ENCODE peak calls at places on chromosomes 1 and 21, in eight cellular contexts. L, S, Y, U, T, K, X and J are unnamed samples. For H3K4me1 and H3K27me3, the result is how much of the 10 kb centered on the place peaks cover.

GRCh38 chr1:79945391-79945790 is 938.9 kb upstream of the ADGRL4 start:
- DNase-seq in L (no peak), S (no peak), Y (no peak), U (no peak), T (no peak), K (no peak), X (no peak), J (no peak)

GRCh38 chr1:47252369-47252768 is 20.3 kb upstream of the TAL1 start:
- DNase-seq in L (no peak), S (no peak), Y (no peak), U (no peak), T (no peak), K (no peak), X (no peak), J (no peak)

GRCh38 chr1:174812656-174813055 is 187.1 kb upstream of the CACYBP start:
- DNase-seq in L (peak), S (no peak), Y (no peak), U (no peak), T (no peak), K (no peak), X (no peak), J (no peak)

GRCh38 chr1:65083263-65083896 is 64.6 kb upstream of the AK4 start:
- DNase-seq in L (peak), S (no peak), Y (no peak), U (no peak), T (no peak), K (peak), X (no peak), J (no peak)

GRCh38 chr21:27580276-27580675 is 613.4 kb upstream of the ADAMTS5 start:
- DNase-seq in L (peak), S (peak), Y (no peak), U (no peak), T (no peak), K (peak), X (no peak), J (no peak)

GRCh38 chr1:234396871-234397270 is 23.6 kb downstream of the COA6 start:
- DNase-seq in L (no peak), S (no peak), Y (no peak), U (no peak), T (no peak), K (no peak), X (no peak), J (no peak)

GRCh38 chr1:246811985-246812384 is 87.8 kb downstream of the SCCPDH start:
- DNase-seq in L (no peak), S (no peak), Y (no peak), U (no peak), T (no peak), K (no peak), X (no peak), J (no peak)

GRCh38 chr1:231679109-231679508 is 52.5 kb downstream of the DISC1 start:
- DNase-seq in L (no peak), S (no peak), Y (no peak), U (no peak), T (no peak), K (no peak), X (no peak), J (no peak)

GRCh38 chr1:20074046-20074724 is 4.2 kb downstream of the PLA2G5 start:
- DNase-seq in L (no peak), S (no peak), Y (no peak), U (no peak), T (no peak), K (no peak), X (no peak), J (peak)

GRCh38 chr1:236020359-236021000 is 44.4 kb downstream of the NID1 start:
- DNase-seq in L (no peak), S (no peak), Y (no peak), U (no peak), T (no peak), K (no peak), X (no peak), J (no peak)

GRCh38 chr1:109739738-109740614 is 862 bp downstream of the GSTM3 start:
- DNase-seq in L (peak), S (peak), Y (peak), U (peak), T (peak), K (peak), X (peak), J (peak)

GRCh38 chr21:17736072-17736471 is 83.1 kb downstream of the C21orf91 start:
- DNase-seq in L (no peak), S (no peak), Y (no peak), U (no peak), T (no peak), K (no peak), X (no peak), J (no peak)

GRCh38 chr1:85342177-85342576 is 65.7 kb upstream of the BCL10 start:
- DNase-seq in L (peak), S (peak), Y (no peak), U (no peak), T (no peak), K (no peak), X (no peak), J (no peak)

GRCh38 chr1:156245451-156246232 is 2.2 kb downstream of the PAQR6 start:
- DNase-seq in L (no peak), S (peak), Y (no peak), U (no peak), T (no peak), K (no peak), X (peak), J (no peak)

GRCh38 chr1:28835237-28835650 is 23.3 kb downstream of the OPRD1 start:
- DNase-seq in L (no peak), S (no peak), Y (no peak), U (no peak), T (no peak), K (no peak), X (no peak), J (no peak)

GRCh38 chr21:32457360-32457840 is 44.9 kb downstream of the EVA1C start:
- DNase-seq in L (peak), S (no peak), Y (peak), U (peak), T (peak), K (no peak), X (no peak), J (peak)

GRCh38 chr1:110003747-110004428 is 19.3 kb downstream of the AHCYL1 start:
- DNase-seq in L (peak), S (peak), Y (no peak), U (peak), T (peak), K (peak), X (peak), J (peak)

GRCh38 chr21:33374080-33374873 is 28.9 kb upstream of the IFNGR2 start:
- DNase-seq in L (peak), S (peak), Y (no peak), U (peak), T (peak), K (peak), X (peak), J (no peak)

GRCh38 chr1:230868736-230869385 is 540 bp upstream of the C1orf198 start:
- DNase-seq in L (no peak), S (no peak), Y (peak), U (peak), T (peak), K (peak), X (no peak), J (peak)

GRCh38 chr1:230375795-230376194 is 50.3 kb downstream of the PGBD5 start:
- DNase-seq in L (no peak), S (no peak), Y (no peak), U (no peak), T (no peak), K (no peak), X (no peak), J (no peak)

GRCh38 chr1:164630626-164631396 is 71.8 kb downstream of the PBX1 start:
- DNase-seq in L (no peak), S (peak), Y (no peak), U (no peak), T (no peak), K (peak), X (no peak), J (no peak)
- H3K4me1 ChIP-seq in L (under half), S (under half), Y (under half), U (under half), T (under half), K (under half), X (under half), J (under half)

GRCh38 chr1:207145401-207146058 is 41.5 kb downstream of the C4BPA start:
- DNase-seq in L (no peak), S (no peak), Y (no peak), U (no peak), T (no peak), K (no peak), X (no peak), J (no peak)

GRCh38 chr1:207139616-207140015 is 35.6 kb downstream of the C4BPA start:
- DNase-seq in L (no peak), S (no peak), Y (no peak), U (no peak), T (no peak), K (no peak), X (no peak), J (no peak)

GRCh38 chr1:207134550-207134949 is 30.5 kb downstream of the C4BPA start:
- DNase-seq in L (no peak), S (no peak), Y (no peak), U (no peak), T (no peak), K (no peak), X (no peak), J (no peak)

DNA sequence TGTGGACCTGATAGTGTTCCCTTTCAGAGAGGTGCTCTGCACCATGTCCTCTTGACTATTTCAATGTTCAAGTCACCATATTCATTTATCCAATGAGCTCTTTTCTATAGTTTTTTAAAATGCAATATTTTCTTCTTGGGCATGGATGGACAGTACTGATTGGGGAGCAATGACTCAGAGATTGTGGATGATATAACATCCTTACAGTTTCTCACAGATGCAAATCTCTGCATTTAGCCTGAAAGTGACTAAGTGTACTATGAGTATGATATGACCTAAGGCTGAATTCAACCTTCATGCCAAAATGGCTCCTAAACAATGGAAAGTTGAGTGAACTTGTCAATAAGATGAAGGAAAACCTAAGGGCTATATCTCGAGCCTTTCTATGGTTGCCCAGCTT is 36.5 kb downstream of the C4BPA start:
- DNase-seq in L (no peak), S (no peak), Y (no peak), U (no peak), T (no peak), K (peak), X (no peak), J (no peak)
- H3K27me3 ChIP-seq in L (under half), S (under half), Y (under half), U (under half), T (under half), K (under half), X (under half), J (under half)

DNA sequence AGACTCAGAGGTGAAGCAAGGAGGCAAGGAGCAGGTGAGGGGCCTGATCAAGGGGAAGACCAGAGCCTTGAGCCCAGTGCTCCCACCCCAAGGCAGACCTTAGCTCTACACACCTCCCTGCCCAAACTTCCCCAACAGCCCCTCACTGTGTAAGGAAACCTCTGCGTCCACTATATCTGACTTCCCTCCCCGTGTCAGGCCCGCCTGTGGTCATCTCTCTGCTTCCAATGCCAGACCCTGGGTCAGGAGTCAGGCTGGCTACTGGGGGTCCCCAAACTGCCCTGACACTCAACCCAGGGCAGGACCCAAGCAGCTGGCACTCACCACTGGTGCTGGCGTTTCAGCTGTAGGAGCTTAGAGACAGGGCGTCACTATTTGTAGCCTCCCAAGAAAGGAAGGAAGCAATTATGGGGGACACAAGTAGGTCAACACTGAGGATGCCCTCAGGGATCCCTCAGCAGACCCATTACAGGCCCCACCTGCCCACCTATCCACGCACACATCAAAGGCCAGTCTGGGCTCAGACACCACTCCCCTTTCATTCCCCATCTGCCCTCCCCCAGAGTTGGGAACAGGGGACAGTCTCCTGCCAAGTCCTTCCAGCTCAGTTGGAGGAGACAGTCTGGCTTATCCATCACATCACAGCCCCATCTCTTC is 811 bp upstream of the S100A3 start:
- DNase-seq in L (no peak), S (no peak), Y (no peak), U (no peak), T (no peak), K (peak), X (no peak), J (no peak)
- H3K27ac ChIP-seq in L (peak), S (peak), Y (peak), U (peak), T (no peak), K (peak), X (no peak), J (peak)

GRCh38 chr1:228530086-228530758 is 43.0 kb downstream of the RNF187 start:
- DNase-seq in L (no peak), S (no peak), Y (no peak), U (no peak), T (no peak), K (no peak), X (no peak), J (no peak)

GRCh38 chr1:228527596-228527995 is 40.4 kb downstream of the RNF187 start:
- DNase-seq in L (no peak), S (no peak), Y (no peak), U (no peak), T (no peak), K (no peak), X (no peak), J (no peak)

GRCh38 chr1:228528612-228529011 is 41.4 kb downstream of the RNF187 start:
- DNase-seq in L (no peak), S (no peak), Y (no peak), U (no peak), T (no peak), K (no peak), X (no peak), J (no peak)

GRCh38 chr1:228530951-228531731 is 44.0 kb downstream of the RNF187 start:
- DNase-seq in L (no peak), S (no peak), Y (no peak), U (no peak), T (no peak), K (no peak), X (no peak), J (no peak)
- H3K4me1 ChIP-seq in L (under half), S (under half), Y (under half), U (under half), T (under half), K (under half), X (under half), J (under half)

GRCh38 chr1:18110968-18111367 is 3.4 kb downstream of the IGSF21 start:
- DNase-seq in L (no peak), S (no peak), Y (peak), U (no peak), T (no peak), K (no peak), X (no peak), J (no peak)
- H3K27me3 ChIP-seq in L (under half), S (under half), Y (under half), U (half or more), T (half or more), K (under half), X (under half), J (half or more)

GRCh38 chr21:42465008-42465878 is 30.8 kb downstream of the RSPH1 start:
- DNase-seq in L (no peak), S (peak), Y (no peak), U (no peak), T (no peak), K (no peak), X (no peak), J (no peak)
- H3K27ac ChIP-seq in L (no peak), S (no peak), Y (no peak), U (no peak), T (no peak), K (no peak), X (no peak), J (no peak)

DNA sequence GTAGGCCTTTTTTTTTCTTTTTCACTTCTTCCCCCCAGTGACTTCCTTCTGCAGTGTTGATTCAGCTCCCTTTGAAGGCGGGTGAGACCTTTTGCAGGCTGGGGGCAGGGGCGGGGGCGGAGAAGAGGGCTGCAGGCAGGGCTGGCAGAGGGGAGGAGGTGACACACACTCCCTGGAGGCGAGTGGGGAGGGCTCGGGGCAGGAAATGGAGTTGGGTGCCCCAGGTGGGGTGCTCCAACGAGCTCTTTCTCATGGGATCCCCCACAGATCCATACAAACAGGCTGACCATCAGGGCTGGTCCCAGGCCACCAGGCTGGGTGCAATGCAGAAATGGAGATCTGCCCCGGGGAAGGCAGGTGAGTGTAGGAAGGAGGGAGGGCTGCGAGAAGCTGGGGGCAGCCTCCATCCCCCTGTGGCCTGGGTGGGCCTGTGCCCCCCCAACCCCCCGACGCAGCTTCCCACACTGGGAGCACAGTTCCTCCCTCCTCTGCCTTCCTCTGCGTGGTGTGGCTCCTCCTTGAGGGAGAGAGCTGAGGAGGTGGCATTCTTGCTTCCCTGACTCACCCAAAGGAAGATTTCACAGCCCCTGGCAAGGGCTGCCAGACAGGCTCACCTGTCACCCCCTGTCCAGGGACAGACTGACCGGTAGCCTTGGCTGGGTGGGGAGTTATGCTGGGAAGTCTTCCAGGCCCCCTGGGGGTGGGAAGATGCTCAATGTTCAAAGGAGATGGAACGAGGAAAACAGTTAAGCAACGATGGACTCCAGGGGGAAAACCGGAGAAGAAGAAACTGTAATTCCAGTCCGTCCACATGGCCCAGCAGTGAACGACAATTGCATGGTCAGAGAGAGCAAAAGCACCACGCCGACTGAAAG is 7.1 kb upstream of the ITGB2 start:
- DNase-seq in L (peak), S (peak), Y (peak), U (peak), T (no peak), K (peak), X (peak), J (peak)
- H3K4me1 ChIP-seq in L (under half), S (under half), Y (under half), U (half or more), T (under half), K (half or more), X (half or more), J (half or more)

GRCh38 chr1:151993734-151994496 is at the start of gene S100A10:
- DNase-seq in L (peak), S (peak), Y (peak), U (peak), T (peak), K (peak), X (peak), J (peak)
- H3K27me3 ChIP-seq in L (under half), S (under half), Y (under half), U (under half), T (half or more), K (under half), X (under half), J (under half)